ENCODE peak calls at places on chromosomes 7 and 10, in five cellular contexts. K is IMR-90, C is GM23338, D is keratinocyte, O is neuronal stem cell. J is an unnamed sample. For H3K4me1 and H3K36me3, the result is how much of the 10 kb centered on the place peaks cover.

GRCh38 chr7:28630350-28630749 is 218.0 kb downstream of the CREB5 start:
- DNase-seq in O (no peak), K (peak), D (no peak), C (no peak), J (no peak)

GRCh38 chr10:96448021-96448457 is 65.7 kb downstream of the TLL2 start:
- DNase-seq in C (no peak), O (no peak), K (no peak), D (no peak), J (no peak)

GRCh38 chr7:2841907-2842306 is 2.2 kb downstream of the GNA12 start:
- DNase-seq in D (no peak), C (no peak), O (no peak), K (no peak), J (no peak)

GRCh38 chr7:108413782-108414492 is 42.3 kb downstream of the NRCAM start:
- DNase-seq in C (peak), K (peak), O (peak), D (no peak), J (peak)

GRCh38 chr10:97828721-97829120 is 20.9 kb upstream of the GOLGA7B start:
- DNase-seq in O (no peak), K (no peak), D (no peak), C (no peak), J (no peak)

GRCh38 chr10:99975942-99976809 is 33.6 kb downstream of the DNMBP start:
- DNase-seq in C (no peak), K (peak), O (no peak), D (no peak), J (peak)

GRCh38 chr7:117324940-117325339 is 2.1 kb upstream of the WNT2 start:
- DNase-seq in D (no peak), C (peak), K (no peak), O (no peak), J (peak)

GRCh38 chr7:156999611-157000046 is 10.8 kb downstream of the MNX1 start:
- DNase-seq in K (no peak), C (peak), D (no peak), O (no peak), J (no peak)

GRCh38 chr10:370222-370825 is 235.1 kb downstream of the ZMYND11 start:
- DNase-seq in O (no peak), D (no peak), K (peak), C (no peak), J (peak)

GRCh38 chr10:122702271-122702670 is 2.6 kb upstream of the C10orf120 start:
- DNase-seq in K (no peak), D (no peak), O (no peak), C (peak), J (no peak)

GRCh38 chr7:79495544-79496272 is 42.2 kb upstream of the MAGI2 start:
- DNase-seq in O (no peak), K (peak), C (no peak), D (peak), J (peak)
- H2AFZ ChIP-seq in O (no peak), K (no peak), C (no peak), D (peak), J (peak)

DNA sequence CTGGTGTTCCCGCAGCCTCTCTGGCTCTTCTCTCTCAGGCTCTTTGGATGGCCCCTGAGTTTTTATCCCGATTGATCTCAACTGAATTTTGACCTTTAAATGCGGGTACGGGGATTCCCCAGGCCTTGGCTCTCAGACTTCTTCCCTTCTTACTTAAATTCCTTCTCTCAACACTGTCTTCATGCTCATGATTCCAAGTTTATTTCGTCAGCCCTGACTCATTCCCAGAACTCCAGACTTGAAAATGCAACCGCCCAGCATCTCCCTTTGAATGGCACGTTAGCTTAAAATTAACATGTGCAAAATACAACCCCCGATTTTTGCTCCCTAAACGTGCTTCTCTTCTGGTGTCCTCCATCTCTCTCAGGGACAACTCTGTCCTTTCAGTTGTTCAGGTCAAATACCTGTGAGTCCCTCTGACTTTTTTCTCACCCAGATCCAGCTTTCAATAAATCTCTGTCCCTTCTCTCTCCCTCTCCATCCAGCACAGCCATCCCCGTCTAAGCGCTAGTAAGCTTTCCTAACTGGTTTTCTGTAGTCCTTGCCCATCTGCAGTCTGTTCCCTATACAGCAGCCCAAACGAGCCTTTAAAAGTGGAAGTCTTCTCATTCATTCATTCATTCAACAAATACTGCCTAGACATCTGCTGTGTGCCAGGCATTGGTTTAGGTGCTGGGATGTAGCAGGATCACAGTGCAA is 7.1 kb downstream of the HECW1 start:
- DNase-seq in K (peak), C (peak), O (no peak), D (no peak), J (peak)
- H3K4me1 ChIP-seq in K (under half), C (under half), O (under half), D (under half), J (under half)

GRCh38 chr7:76347710-76348109 is 11.1 kb downstream of the YWHAG start:
- DNase-seq in O (no peak), K (no peak), C (no peak), D (no peak), J (no peak)
- H3K36me3 ChIP-seq in O (under half), K (half or more), C (half or more), D (under half), J (half or more)

GRCh38 chr10:11931038-11931437 is 107.9 kb downstream of the PROSER2 start:
- DNase-seq in C (no peak), K (no peak), D (no peak), O (no peak), J (no peak)

GRCh38 chr10:11921800-11922387 is 98.7 kb downstream of the PROSER2 start:
- DNase-seq in O (no peak), C (no peak), K (no peak), D (no peak), J (no peak)

GRCh38 chr10:11930342-11930978 is 107.3 kb downstream of the PROSER2 start:
- DNase-seq in D (no peak), O (no peak), C (no peak), K (no peak), J (no peak)

DNA sequence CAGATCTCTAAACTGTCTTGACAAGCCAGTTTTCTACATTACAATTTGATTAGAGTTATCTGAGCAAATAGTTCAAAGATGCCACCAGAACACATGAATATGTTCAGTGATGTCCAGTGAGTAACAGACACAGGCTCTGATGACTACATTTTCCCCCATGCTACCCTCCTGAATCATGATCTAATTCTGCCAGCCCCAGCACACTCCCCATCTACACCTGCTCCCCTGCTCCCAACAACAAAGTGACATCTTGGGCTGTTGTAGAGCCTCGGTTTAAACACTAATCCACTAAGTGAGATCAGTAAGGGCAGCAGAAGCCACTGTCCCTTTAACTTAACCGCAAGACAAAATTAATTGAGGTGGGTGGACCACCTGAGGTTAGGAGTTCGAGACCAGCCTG is 104.6 kb downstream of the PROSER2 start:
- DNase-seq in K (no peak), O (no peak), C (no peak), D (no peak), J (no peak)
- H2AFZ ChIP-seq in K (no peak), O (no peak), C (no peak), D (no peak), J (no peak)

GRCh38 chr10:88830643-88831277 is 20.9 kb downstream of the ANKRD22 start:
- DNase-seq in D (no peak), O (no peak), K (no peak), C (no peak), J (no peak)
- H3K4me1 ChIP-seq in D (under half), O (under half), K (under half), C (under half), J (under half)

GRCh38 chr10:6112893-6113292 is 24.1 kb downstream of the RBM17 start:
- DNase-seq in C (no peak), O (no peak), K (no peak), D (no peak), J (no peak)

GRCh38 chr10:6109444-6109775 is 20.6 kb downstream of the RBM17 start:
- DNase-seq in C (no peak), O (no peak), D (no peak), K (no peak), J (no peak)

GRCh38 chr10:6108631-6109443 is 20.0 kb downstream of the RBM17 start:
- DNase-seq in C (peak), D (no peak), O (no peak), K (peak), J (peak)

GRCh38 chr10:6108072-6108471 is 19.2 kb downstream of the RBM17 start:
- DNase-seq in C (no peak), D (no peak), K (no peak), O (no peak), J (no peak)

DNA sequence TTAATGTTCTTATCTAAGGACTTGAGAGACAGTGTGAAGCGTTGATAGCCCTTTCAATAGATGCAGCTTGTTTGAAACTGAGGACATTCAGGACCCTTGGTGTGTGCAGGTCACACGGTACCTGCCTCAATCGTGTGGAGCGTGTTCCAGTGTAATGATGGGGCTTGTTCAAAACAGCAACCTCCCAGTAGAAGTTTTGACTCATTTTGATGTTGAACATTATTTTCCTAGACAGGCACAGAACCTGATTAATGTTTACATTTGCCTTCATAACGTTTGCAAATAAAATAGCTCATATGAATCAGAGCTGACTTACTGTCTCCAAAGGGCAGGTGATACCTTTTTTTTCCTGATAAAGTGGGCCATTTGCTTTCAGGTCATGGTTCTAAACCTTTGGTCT is 21.3 kb downstream of the RBM17 start:
- DNase-seq in D (no peak), C (no peak), K (no peak), O (no peak), J (no peak)
- H3K36me3 ChIP-seq in D (half or more), C (under half), K (under half), O (under half), J (half or more)

J was measured in astrocyte.